ENCODE peak calls at places on chromosomes 12 and 14, in eight cellular contexts. Y is activated CD4-positive, alpha-beta memory T cell treated with anti-CD3 and anti-CD28 coated beads, Interleukin-2, amount 10 ng/mL, durations not matched to agents 7 days and 5 days; F is activated CD4-positive, alpha-beta T cell treated with anti-CD3 and anti-CD28 coated beads, Interleukin-2, amount 50 U/mL, for 1 hour; L is small intestine; I is right lobe of liver; V is tibial nerve; A is stimulated activated CD4-positive, alpha-beta T cell treated with anti-CD3 and anti-CD28 coated beads, Interleukin-12 subunit alpha, Interleukin-12 subunit beta, amount 100 ng/mL, for 24 hours; X is HFFc6. T is an unnamed sample.

GRCh38 chr12:75666980-75667359 is 155.6 kb upstream of the KRR1 start:
- DNase-seq in L (peak), I (no peak), F (no peak), X (peak), Y (no peak), V (no peak), A (no peak), T (no peak)

GRCh38 chr12:131620520-131620919 is 90.4 kb upstream of the SFSWAP start:
- DNase-seq in F (no peak), A (no peak), X (no peak), Y (no peak), V (no peak), I (no peak), L (no peak), T (no peak)

GRCh38 chr14:104072586-104072985 is 12.9 kb upstream of the ASPG start:
- DNase-seq in I (no peak), V (no peak), L (no peak), X (no peak), Y (no peak), F (no peak), A (no peak), T (no peak)

GRCh38 chr14:103078860-103079587 is 5.0 kb upstream of the LBHD2 start:
- DNase-seq in Y (no peak), L (no peak), A (no peak), V (no peak), X (no peak), F (no peak), I (no peak), T (no peak)

GRCh38 chr12:4908694-4909396 is 860 bp upstream of the KCNA1 start:
- DNase-seq in A (no peak), I (no peak), X (no peak), Y (no peak), V (no peak), L (no peak), F (no peak), T (no peak)

GRCh38 chr12:39587247-39587646 is 32.4 kb downstream of the ABCD2 start:
- DNase-seq in A (no peak), X (no peak), F (peak), L (peak), Y (peak), I (no peak), V (no peak), T (no peak)

GRCh38 chr14:39368261-39368959 is 63.8 kb downstream of the FBXO33 start:
- DNase-seq in Y (peak), A (no peak), I (peak), L (peak), X (peak), V (no peak), F (peak), T (peak)

GRCh38 chr14:69263771-69264170 is 3.8 kb downstream of the GALNT16 start:
- DNase-seq in I (no peak), L (no peak), Y (no peak), V (no peak), X (no peak), F (no peak), A (no peak), T (no peak)

GRCh38 chr14:102916347-102917055 is 6.0 kb upstream of the AMN start:
- DNase-seq in V (no peak), L (no peak), I (no peak), F (no peak), A (no peak), X (no peak), Y (no peak), T (no peak)

GRCh38 chr14:104898195-104898558 is 26.5 kb upstream of the PLD4 start:
- DNase-seq in F (no peak), Y (no peak), V (no peak), X (no peak), I (no peak), A (no peak), L (no peak), T (no peak)

GRCh38 chr12:10283028-10283427 is 24.6 kb upstream of the KLRD1 start:
- DNase-seq in Y (no peak), V (no peak), I (no peak), F (no peak), A (no peak), L (no peak), X (no peak), T (no peak)

GRCh38 chr12:65074932-65075331 is 46.2 kb downstream of the WIF1 start:
- DNase-seq in A (no peak), L (peak), X (no peak), I (no peak), Y (no peak), F (no peak), V (no peak), T (no peak)

GRCh38 chr12:6452245-6452731 is 446 bp downstream of the TAPBPL start:
- DNase-seq in I (no peak), X (no peak), V (no peak), A (no peak), Y (no peak), F (no peak), L (peak), T (peak)

GRCh38 chr12:118126119-118126757 is 9.7 kb upstream of the PEBP1 start:
- DNase-seq in Y (no peak), X (no peak), F (no peak), L (peak), V (no peak), I (peak), A (no peak), T (no peak)

GRCh38 chr12:26000883-26001282 is 42.4 kb downstream of the RASSF8 start:
- DNase-seq in F (no peak), V (no peak), L (no peak), Y (no peak), I (no peak), A (no peak), X (no peak), T (no peak)

GRCh38 chr14:52918486-52918885 is 32.4 kb downstream of the FERMT2 start:
- DNase-seq in X (peak), A (no peak), F (no peak), I (no peak), V (no peak), L (peak), Y (peak), T (peak)

GRCh38 chr12:122356192-122356635 is 66.3 kb downstream of the CLIP1 start:
- DNase-seq in X (peak), A (no peak), F (peak), V (no peak), L (peak), I (no peak), Y (peak), T (peak)

GRCh38 chr12:68236421-68237059 is 10.9 kb upstream of the IL26 start:
- DNase-seq in V (no peak), L (peak), I (peak), X (no peak), F (peak), Y (peak), A (no peak), T (peak)

GRCh38 chr12:18476866-18477265 is 215.5 kb downstream of the PIK3C2G start:
- DNase-seq in F (no peak), Y (no peak), I (no peak), A (no peak), X (no peak), V (no peak), L (no peak), T (no peak)

GRCh38 chr12:132206093-132206434 is 61.8 kb downstream of the NOC4L start:
- DNase-seq in F (no peak), X (no peak), L (no peak), I (no peak), Y (no peak), A (no peak), V (no peak), T (no peak)

GRCh38 chr14:33806905-33807304 is 144.0 kb downstream of the EGLN3 start:
- DNase-seq in V (no peak), A (no peak), X (no peak), Y (no peak), F (no peak), I (no peak), L (peak), T (no peak)

GRCh38 chr12:17652436-17652835 is 437.6 kb downstream of the RERGL start:
- DNase-seq in F (no peak), X (no peak), A (no peak), Y (no peak), V (no peak), I (no peak), L (no peak), T (no peak)

GRCh38 chr14:24688030-24688658 is 54.2 kb upstream of the GZMB start:
- DNase-seq in L (no peak), V (no peak), X (no peak), Y (no peak), I (no peak), A (no peak), F (no peak), T (no peak)

GRCh38 chr12:80713419-80713818 is 3.3 kb upstream of the MYF5 start:
- DNase-seq in Y (no peak), I (no peak), L (no peak), V (no peak), X (no peak), A (no peak), F (no peak), T (no peak)

GRCh38 chr12:56636118-56636674 is 6.1 kb upstream of the BAZ2A start:
- DNase-seq in I (peak), L (peak), V (peak), X (peak), Y (peak), A (peak), F (peak), T (peak)

GRCh38 chr14:41302776-41303175 is 303.9 kb upstream of the LRFN5 start:
- DNase-seq in V (no peak), A (no peak), I (no peak), L (no peak), X (no peak), F (no peak), Y (no peak), T (no peak)

GRCh38 chr12:56931474-56931978 is 2.7 kb downstream of the SDR9C7 start:
- DNase-seq in A (no peak), L (peak), Y (no peak), V (no peak), F (no peak), I (no peak), X (peak), T (peak)

GRCh38 chr14:54090274-54090673 is 133.6 kb upstream of the BMP4 start:
- DNase-seq in Y (no peak), V (no peak), X (no peak), I (no peak), A (no peak), F (no peak), L (peak), T (no peak)

GRCh38 chr14:67941456-67942018 is 122.0 kb downstream of the RAD51B start:
- DNase-seq in Y (no peak), I (no peak), X (no peak), F (no peak), A (no peak), V (no peak), L (no peak), T (no peak)

GRCh38 chr14:23093993-23094665 is 807 bp downstream of the ACIN1 start:
- DNase-seq in F (no peak), A (no peak), V (no peak), Y (no peak), I (no peak), X (no peak), L (no peak), T (no peak)

GRCh38 chr12:132489078-132489601 is 811 bp upstream of the FBRSL1 start:
- DNase-seq in L (peak), Y (peak), F (peak), A (peak), X (no peak), V (no peak), I (peak), T (peak)

GRCh38 chr12:14948672-14949071 is 10.3 kb upstream of the ERP27 start:
- DNase-seq in I (no peak), A (no peak), L (peak), V (no peak), F (peak), X (peak), Y (peak), T (peak)

GRCh38 chr12:53956251-53956887 is 1.7 kb downstream of the HOXC12 start:
- DNase-seq in V (no peak), X (no peak), L (no peak), A (no peak), Y (no peak), I (no peak), F (no peak), T (peak)

T was measured in DND-41.